ENCODE peak calls at places on chromosomes 16 and 17, in four cellular contexts. Z, M, J and V are unnamed samples.
A peak's percentile ranks its signal among the peaks of the same experiment; 100 is the strongest.

GRCh38 chr17:49944451-49944850 is 24.5 kb upstream of the DLX4 start:
- DNase-seq in J (no peak), Z (no peak), M (no peak), V (no peak)

GRCh38 chr17:70172921-70173320 is 3.6 kb downstream of the KCNJ2 start:
- DNase-seq in M (no peak), J (no peak), Z (no peak), V (no peak)

GRCh38 chr16:554640-555413 is 5.4 kb upstream of the PRR35 start:
- DNase-seq in M (no peak), J (no peak), Z (no peak), V (no peak)

GRCh38 chr16:15949210-15950166 is at the start of gene ABCC1:
- DNase-seq in Z (peak; percentile 53), J (peak; percentile 49), M (peak; percentile 26), V (no peak)

GRCh38 chr16:14509055-14509454 is 121.0 kb downstream of the PARN start:
- DNase-seq in M (no peak), J (no peak), Z (peak; percentile 29), V (no peak)

GRCh38 chr16:47143677-47144558 is at the start of gene NETO2:
- DNase-seq in J (peak; percentile 71), Z (peak; percentile 70), M (no peak), V (no peak)

GRCh38 chr17:47797797-47798196 is 23.8 kb downstream of the OSBPL7 start:
- DNase-seq in J (no peak), Z (no peak), M (no peak), V (no peak)

GRCh38 chr17:49214665-49215360 is 4.3 kb downstream of the ABI3 start:
- DNase-seq in Z (no peak), J (peak; percentile 60), M (no peak), V (no peak)

GRCh38 chr16:4508806-4509205 is 29.8 kb downstream of the CDIP1 start:
- DNase-seq in Z (no peak), M (no peak), J (no peak), V (no peak)

GRCh38 chr16:84884311-84885023 is 64.7 kb downstream of the CRISPLD2 start:
- DNase-seq in Z (no peak), J (peak; percentile 59), M (no peak), V (no peak)

GRCh38 chr16:81817789-81818304 is 38.8 kb downstream of the PLCG2 start:
- DNase-seq in M (no peak), Z (no peak), J (no peak), V (no peak)

GRCh38 chr17:38868095-38868967 is 1.5 kb upstream of the LASP1 start:
- DNase-seq in M (peak; percentile 79), J (peak; percentile 35), Z (peak; percentile 22), V (peak; percentile 83)

GRCh38 chr16:87809150-87809902 is 43.5 kb upstream of the KLHDC4 start:
- DNase-seq in J (no peak), M (no peak), Z (no peak), V (no peak)

GRCh38 chr16:56610609-56611111 is 2.3 kb downstream of the MT2A start:
- DNase-seq in M (no peak), Z (no peak), J (no peak), V (no peak)

GRCh38 chr17:59756236-59756818 is 48.9 kb downstream of the VMP1 start:
- DNase-seq in J (no peak), M (no peak), Z (no peak), V (no peak)

GRCh38 chr16:1300664-1301476 is 8.6 kb upstream of the UBE2I start:
- DNase-seq in M (no peak), Z (peak; percentile 83), J (peak; percentile 69), V (no peak)

GRCh38 chr17:39144414-39144813 is 7.0 kb downstream of the PLXDC1 start:
- DNase-seq in Z (no peak), J (peak; percentile 68), M (peak; percentile 92), V (peak; percentile 98)

GRCh38 chr16:6160303-6160702 is 1062.7 kb upstream of the EEF2KMT start:
- DNase-seq in Z (no peak), M (no peak), J (no peak), V (no peak)

GRCh38 chr17:41977991-41978390 is 11.4 kb downstream of the CNP start:
- DNase-seq in J (no peak), Z (no peak), M (no peak), V (no peak)

GRCh38 chr17:8885968-8886674 is 18.6 kb upstream of the PIK3R6 start:
- DNase-seq in Z (no peak), M (no peak), J (no peak), V (no peak)

GRCh38 chr17:66354472-66354871 is 52.1 kb downstream of the PRKCA start:
- DNase-seq in Z (no peak), J (no peak), M (no peak), V (no peak)

GRCh38 chr17:63974594-63975192 is 2.0 kb upstream of the SCN4A start:
- DNase-seq in Z (no peak), J (no peak), M (no peak), V (no peak)

GRCh38 chr16:65816556-65816955 is 549.9 kb upstream of the CDH5 start:
- DNase-seq in Z (no peak), M (no peak), J (no peak), V (no peak)

GRCh38 chr17:48738803-48739526 is 10.4 kb upstream of the HOXB13 start:
- DNase-seq in J (no peak), M (no peak), Z (no peak), V (peak; percentile 39)

GRCh38 chr17:38598536-38598935 is 7.2 kb downstream of the SRCIN1 start:
- DNase-seq in Z (no peak), J (peak; percentile 79), M (no peak), V (no peak)

GRCh38 chr16:77589071-77589755 is 133.1 kb upstream of the NUDT7 start:
- DNase-seq in M (no peak), J (no peak), Z (no peak), V (no peak)

GRCh38 chr16:51648521-51648920 is 497.5 kb upstream of the SALL1 start:
- DNase-seq in J (no peak), Z (no peak), M (no peak), V (no peak)

GRCh38 chr16:55656695-55657092 is 906 bp downstream of the SLC6A2 start:
- DNase-seq in J (no peak), M (no peak), Z (no peak), V (no peak)

GRCh38 chr17:58281511-58282011 is 826 bp upstream of the MPO start:
- DNase-seq in Z (no peak), M (no peak), J (no peak), V (no peak)

GRCh38 chr16:88499836-88500251 is 46.8 kb downstream of the ZFPM1 start:
- DNase-seq in Z (peak; percentile 78), M (no peak), J (peak; percentile 46), V (no peak)

GRCh38 chr17:65916425-65916824 is 275.5 kb downstream of the CEP112 start:
- DNase-seq in Z (no peak), J (no peak), M (no peak), V (no peak)

GRCh38 chr16:71537643-71538042 is 11.4 kb downstream of the CHST4 start:
- DNase-seq in J (peak; percentile 58), M (no peak), Z (peak; percentile 55), V (no peak)

GRCh38 chr16:15037003-15037402 is 18.9 kb downstream of the NTAN1 start:
- DNase-seq in Z (no peak), M (no peak), J (no peak), V (peak; percentile 55)

GRCh38 chr16:12679660-12680272 is 123.9 kb downstream of the CPPED1 start:
- DNase-seq in M (no peak), J (no peak), Z (no peak), V (no peak)

DNA sequence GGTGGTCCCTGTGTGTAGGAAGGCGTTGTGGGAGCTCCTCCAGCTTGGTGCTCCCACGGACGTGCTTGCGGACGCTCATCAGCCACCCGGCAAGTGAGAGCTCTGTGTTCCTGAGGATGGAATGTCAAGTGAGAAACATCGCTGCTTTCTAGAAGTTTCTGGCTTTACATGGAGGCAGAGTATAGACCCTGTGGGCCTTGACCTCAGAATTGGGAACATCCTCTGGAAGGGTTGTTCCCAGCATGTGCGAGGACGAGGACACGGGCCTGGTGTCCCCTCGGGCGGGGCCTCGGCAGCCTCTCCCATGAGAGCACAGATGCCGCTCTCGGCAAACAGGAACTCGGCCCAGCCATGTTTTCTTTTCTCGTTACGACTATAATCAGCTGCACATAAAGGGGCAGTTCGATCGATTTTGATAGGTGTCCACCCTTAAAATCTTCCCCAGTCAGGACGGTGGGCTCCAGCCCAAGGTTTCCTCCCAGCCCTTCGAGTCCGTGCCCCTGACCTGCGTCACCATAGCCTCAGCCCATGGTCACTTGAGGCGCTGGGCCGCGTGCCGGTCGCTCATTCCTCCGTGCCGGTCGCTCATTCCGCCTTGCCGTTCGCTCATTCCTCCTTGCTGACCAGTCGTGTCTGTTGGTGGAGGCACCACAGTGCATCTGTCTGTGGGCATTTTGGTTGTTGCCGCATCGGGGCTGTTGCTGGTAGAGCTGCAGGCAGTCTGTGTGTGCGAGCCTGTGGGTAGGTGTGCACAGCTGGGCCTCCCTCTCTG is 91.3 kb upstream of the ZNF750 start:
- DNase-seq in Z (peak; percentile 15), J (no peak), M (peak; percentile 16), V (peak; percentile 59)
- H3K27ac ChIP-seq in Z (no peak overlapping the region), J (no peak overlapping the region), M (peak overlapping the region; percentile 49), V (peak overlapping the region; percentile 56)

GRCh38 chr17:82031303-82031884 is at the start of gene RAC3:
- DNase-seq in M (no peak), Z (no peak), J (no peak), V (no peak)
- TF ChIP-seq POLR2A in M (no peak), Z (no peak), J (no peak), V (no peak)

GRCh38 chr17:31308372-31308905 is 5.4 kb downstream of the EVI2B start:
- DNase-seq in J (no peak), M (no peak), Z (no peak), V (no peak)
- H3K4me1 ChIP-seq in J (no peaks in the 10 kb centered on the region), M (no peaks in the 10 kb centered on the region), Z (no peaks in the 10 kb centered on the region), V (no peaks in the 10 kb centered on the region)

GRCh38 chr16:70324998-70325765 is 21.5 kb upstream of the DDX19A start:
- DNase-seq in J (no peak), Z (no peak), M (no peak), V (no peak)

GRCh38 chr16:70320121-70320520 is 21.1 kb downstream of the DDX19B start:
- DNase-seq in J (no peak), Z (no peak), M (no peak), V (peak; percentile 40)
- H3K27ac ChIP-seq in J (no peak overlapping the region), Z (no peak overlapping the region), M (no peak overlapping the region), V (no peak overlapping the region)

GRCh38 chr17:17206149-17206912 is at the start of gene PLD6:
- DNase-seq in J (peak; percentile 92), M (peak; percentile 79), Z (peak; percentile 82), V (peak; percentile 94)
- TF ChIP-seq POLR2A in J (no peak), M (peak; percentile 42), Z (peak; percentile 26), V (peak; percentile 28)

GRCh38 chr17:82247175-82247823 is 18.5 kb downstream of the SLC16A3 start:
- DNase-seq in J (no peak), Z (no peak), M (no peak), V (peak; percentile 81)

GRCh38 chr17:82246365-82247174 is 17.7 kb downstream of the SLC16A3 start:
- DNase-seq in Z (peak; percentile 32), M (peak; percentile 57), J (peak; percentile 59), V (no peak)

GRCh38 chr17:82245144-82246039 is 16.6 kb downstream of the SLC16A3 start:
- DNase-seq in J (peak; percentile 79), Z (no peak), M (no peak), V (peak; percentile 73)

GRCh38 chr17:82244413-82245140 is 15.7 kb downstream of the SLC16A3 start:
- DNase-seq in M (peak; percentile 71), Z (no peak), J (peak; percentile 58), V (peak; percentile 69)

GRCh38 chr17:82246040-82246364 is 17.2 kb downstream of the SLC16A3 start:
- DNase-seq in Z (no peak), J (no peak), M (no peak), V (peak; percentile 59)
- H3K4me1 ChIP-seq in Z (no peaks in the 10 kb centered on the region), J (peaks cover 55% of the 10 kb centered on the region), M (peaks cover 13% of the 10 kb centered on the region), V (peaks cover 86% of the 10 kb centered on the region)